ENCODE peak calls at places on chromosomes 5 and 9, in six cellular contexts. One of them, this sample, is unnamed.

GRCh38 chr5:79263-79662 is 12.7 kb upstream of the PLEKHG4B start:
- DNase-seq in IMR-90: no peak
- DNase-seq in mesenchymal stem cell: no peak
- DNase-seq in neuronal stem cell: no peak
- DNase-seq in H9: no peak
- DNase-seq in H1: no peak
- DNase-seq in this sample: no peak

GRCh38 chr5:36575367-36575781 is 31.0 kb upstream of the SLC1A3 start:
- DNase-seq in IMR-90: peak
- DNase-seq in mesenchymal stem cell: no peak
- DNase-seq in neuronal stem cell: no peak
- DNase-seq in H9: no peak
- DNase-seq in H1: no peak
- DNase-seq in this sample: no peak

GRCh38 chr5:180090769-180091546 is 19.4 kb upstream of the RNF130 start:
- DNase-seq in IMR-90: peak
- DNase-seq in mesenchymal stem cell: peak
- DNase-seq in neuronal stem cell: no peak
- DNase-seq in H9: peak
- DNase-seq in H1: peak
- DNase-seq in this sample: no peak

GRCh38 chr5:57172466-57172961 is 1.3 kb upstream of the GPBP1 start:
- DNase-seq in IMR-90: no peak
- DNase-seq in mesenchymal stem cell: peak
- DNase-seq in neuronal stem cell: no peak
- DNase-seq in H9: no peak
- DNase-seq in H1: no peak
- DNase-seq in this sample: no peak

GRCh38 chr9:108885643-108886348 is 23.7 kb downstream of the ACTL7A start:
- DNase-seq in IMR-90: peak
- DNase-seq in mesenchymal stem cell: peak
- DNase-seq in neuronal stem cell: no peak
- DNase-seq in H9: no peak
- DNase-seq in H1: no peak
- DNase-seq in this sample: no peak

GRCh38 chr9:87714819-87715218 is 11.1 kb upstream of the CTSL start:
- DNase-seq in IMR-90: peak
- DNase-seq in mesenchymal stem cell: peak
- DNase-seq in neuronal stem cell: no peak
- DNase-seq in H9: no peak
- DNase-seq in H1: no peak
- DNase-seq in this sample: peak

GRCh38 chr5:143796110-143796509 is 15.9 kb upstream of the HMHB1 start:
- DNase-seq in IMR-90: no peak
- DNase-seq in mesenchymal stem cell: no peak
- DNase-seq in neuronal stem cell: no peak
- DNase-seq in H9: no peak
- DNase-seq in H1: no peak
- DNase-seq in this sample: no peak

GRCh38 chr5:75051217-75051751 is 1.1 kb downstream of the GCNT4 start:
- DNase-seq in IMR-90: no peak
- DNase-seq in mesenchymal stem cell: no peak
- DNase-seq in neuronal stem cell: no peak
- DNase-seq in H9: peak
- DNase-seq in H1: no peak
- DNase-seq in this sample: no peak

GRCh38 chr5:84287964-84288363 is 96.7 kb downstream of the EDIL3 start:
- DNase-seq in IMR-90: peak
- DNase-seq in mesenchymal stem cell: peak
- DNase-seq in neuronal stem cell: no peak
- DNase-seq in H9: no peak
- DNase-seq in H1: no peak
- DNase-seq in this sample: peak

GRCh38 chr9:7790022-7790818 is 9.4 kb downstream of the DMAC1 start:
- DNase-seq in IMR-90: no peak
- DNase-seq in mesenchymal stem cell: no peak
- DNase-seq in neuronal stem cell: no peak
- DNase-seq in H9: no peak
- DNase-seq in H1: no peak
- DNase-seq in this sample: peak

GRCh38 chr5:14581891-14582796 is 552 bp downstream of the OTULINL start:
- DNase-seq in IMR-90: no peak
- DNase-seq in mesenchymal stem cell: peak
- DNase-seq in neuronal stem cell: no peak
- DNase-seq in H9: peak
- DNase-seq in H1: peak
- DNase-seq in this sample: no peak

GRCh38 chr9:25994605-25995004 is 316.4 kb upstream of the TUSC1 start:
- DNase-seq in IMR-90: no peak
- DNase-seq in mesenchymal stem cell: peak
- DNase-seq in neuronal stem cell: no peak
- DNase-seq in H9: no peak
- DNase-seq in H1: no peak
- DNase-seq in this sample: no peak

GRCh38 chr9:133114886-133115603 is 6.0 kb downstream of the RALGDS start:
- DNase-seq in IMR-90: no peak
- DNase-seq in mesenchymal stem cell: no peak
- DNase-seq in neuronal stem cell: no peak
- DNase-seq in H9: no peak
- DNase-seq in H1: no peak
- DNase-seq in this sample: no peak

GRCh38 chr9:92962303-92962649 is 15.0 kb downstream of the FGD3 start:
- DNase-seq in IMR-90: no peak
- DNase-seq in mesenchymal stem cell: no peak
- DNase-seq in neuronal stem cell: no peak
- DNase-seq in H9: no peak
- DNase-seq in H1: no peak
- DNase-seq in this sample: no peak

GRCh38 chr5:58258984-58259684 is 200.8 kb downstream of the PLK2 start:
- DNase-seq in IMR-90: no peak
- DNase-seq in mesenchymal stem cell: no peak
- DNase-seq in neuronal stem cell: no peak
- DNase-seq in H9: no peak
- DNase-seq in H1: no peak
- DNase-seq in this sample: no peak

GRCh38 chr5:139676951-139677367 is 28.8 kb downstream of the CXXC5 start:
- DNase-seq in IMR-90: no peak
- DNase-seq in mesenchymal stem cell: no peak
- DNase-seq in neuronal stem cell: no peak
- DNase-seq in H9: no peak
- DNase-seq in H1: no peak
- DNase-seq in this sample: no peak

GRCh38 chr9:84187090-84187489 is 153.5 kb downstream of the SLC28A3 start:
- DNase-seq in IMR-90: no peak
- DNase-seq in mesenchymal stem cell: no peak
- DNase-seq in neuronal stem cell: no peak
- DNase-seq in H9: no peak
- DNase-seq in H1: no peak
- DNase-seq in this sample: no peak

GRCh38 chr5:142984525-142984924 is 214.3 kb downstream of the ARHGAP26 start:
- DNase-seq in IMR-90: no peak
- DNase-seq in mesenchymal stem cell: peak
- DNase-seq in neuronal stem cell: no peak
- DNase-seq in H9: no peak
- DNase-seq in H1: no peak
- DNase-seq in this sample: no peak

GRCh38 chr5:10595305-10595677 is 31.4 kb downstream of the ANKRD33B start:
- DNase-seq in IMR-90: peak
- DNase-seq in mesenchymal stem cell: peak
- DNase-seq in neuronal stem cell: no peak
- DNase-seq in H9: no peak
- DNase-seq in H1: no peak
- DNase-seq in this sample: peak

GRCh38 chr5:167643616-167644015 is 647.8 kb upstream of the WWC1 start:
- DNase-seq in IMR-90: no peak
- DNase-seq in mesenchymal stem cell: no peak
- DNase-seq in neuronal stem cell: no peak
- DNase-seq in H9: no peak
- DNase-seq in H1: no peak
- DNase-seq in this sample: no peak

GRCh38 chr5:39648539-39649200 is 223.9 kb upstream of the DAB2 start:
- DNase-seq in IMR-90: no peak
- DNase-seq in mesenchymal stem cell: peak
- DNase-seq in neuronal stem cell: no peak
- DNase-seq in H9: peak
- DNase-seq in H1: no peak
- DNase-seq in this sample: peak

GRCh38 chr9:69044226-69045219 is 9.0 kb downstream of the FXN start:
- DNase-seq in IMR-90: peak
- DNase-seq in mesenchymal stem cell: peak
- DNase-seq in neuronal stem cell: no peak
- DNase-seq in H9: peak
- DNase-seq in H1: no peak
- DNase-seq in this sample: no peak

GRCh38 chr9:97487107-97487506 is 14.4 kb upstream of the TMOD1 start:
- DNase-seq in IMR-90: peak
- DNase-seq in mesenchymal stem cell: no peak
- DNase-seq in neuronal stem cell: no peak
- DNase-seq in H9: no peak
- DNase-seq in H1: no peak
- DNase-seq in this sample: peak

GRCh38 chr5:91293131-91293530 is 90.0 kb downstream of the ARRDC3 start:
- DNase-seq in IMR-90: peak
- DNase-seq in mesenchymal stem cell: peak
- DNase-seq in neuronal stem cell: peak
- DNase-seq in H9: peak
- DNase-seq in H1: no peak
- DNase-seq in this sample: peak

GRCh38 chr5:88688981-88689661 is 193.9 kb downstream of the MEF2C start:
- DNase-seq in IMR-90: no peak
- DNase-seq in mesenchymal stem cell: no peak
- DNase-seq in neuronal stem cell: no peak
- DNase-seq in H9: peak
- DNase-seq in H1: peak
- DNase-seq in this sample: no peak

GRCh38 chr5:15388856-15389255 is 111.1 kb upstream of the FBXL7 start:
- DNase-seq in IMR-90: no peak
- DNase-seq in mesenchymal stem cell: no peak
- DNase-seq in neuronal stem cell: no peak
- DNase-seq in H9: no peak
- DNase-seq in H1: no peak
- DNase-seq in this sample: no peak

GRCh38 chr9:121708768-121709488 is 57.5 kb downstream of the DAB2IP start:
- DNase-seq in IMR-90: no peak
- DNase-seq in mesenchymal stem cell: no peak
- DNase-seq in neuronal stem cell: no peak
- DNase-seq in H9: peak
- DNase-seq in H1: no peak
- DNase-seq in this sample: no peak
- H3K14ac ChIP-seq in IMR-90: no peak
- H3K14ac ChIP-seq in mesenchymal stem cell: no peak
- H3K14ac ChIP-seq in neuronal stem cell: no peak
- H3K14ac ChIP-seq in H9: no peak
- H3K14ac ChIP-seq in H1: no peak
- H3K14ac ChIP-seq in this sample: no peak

GRCh38 chr9:130972277-130972956 is 33.4 kb upstream of the FIBCD1 start:
- DNase-seq in IMR-90: no peak
- DNase-seq in mesenchymal stem cell: no peak
- DNase-seq in neuronal stem cell: no peak
- DNase-seq in H9: no peak
- DNase-seq in H1: no peak
- DNase-seq in this sample: no peak

GRCh38 chr9:130970855-130971254 is 31.8 kb upstream of the FIBCD1 start:
- DNase-seq in IMR-90: no peak
- DNase-seq in mesenchymal stem cell: no peak
- DNase-seq in neuronal stem cell: no peak
- DNase-seq in H9: no peak
- DNase-seq in H1: no peak
- DNase-seq in this sample: no peak

GRCh38 chr9:130970052-130970451 is 31.0 kb upstream of the FIBCD1 start:
- DNase-seq in IMR-90: no peak
- DNase-seq in mesenchymal stem cell: no peak
- DNase-seq in neuronal stem cell: no peak
- DNase-seq in H9: no peak
- DNase-seq in H1: no peak
- DNase-seq in this sample: no peak

GRCh38 chr9:130972957-130973685 is 34.1 kb upstream of the FIBCD1 start:
- DNase-seq in IMR-90: no peak
- DNase-seq in mesenchymal stem cell: no peak
- DNase-seq in neuronal stem cell: no peak
- DNase-seq in H9: peak
- DNase-seq in H1: no peak
- DNase-seq in this sample: no peak

DNA sequence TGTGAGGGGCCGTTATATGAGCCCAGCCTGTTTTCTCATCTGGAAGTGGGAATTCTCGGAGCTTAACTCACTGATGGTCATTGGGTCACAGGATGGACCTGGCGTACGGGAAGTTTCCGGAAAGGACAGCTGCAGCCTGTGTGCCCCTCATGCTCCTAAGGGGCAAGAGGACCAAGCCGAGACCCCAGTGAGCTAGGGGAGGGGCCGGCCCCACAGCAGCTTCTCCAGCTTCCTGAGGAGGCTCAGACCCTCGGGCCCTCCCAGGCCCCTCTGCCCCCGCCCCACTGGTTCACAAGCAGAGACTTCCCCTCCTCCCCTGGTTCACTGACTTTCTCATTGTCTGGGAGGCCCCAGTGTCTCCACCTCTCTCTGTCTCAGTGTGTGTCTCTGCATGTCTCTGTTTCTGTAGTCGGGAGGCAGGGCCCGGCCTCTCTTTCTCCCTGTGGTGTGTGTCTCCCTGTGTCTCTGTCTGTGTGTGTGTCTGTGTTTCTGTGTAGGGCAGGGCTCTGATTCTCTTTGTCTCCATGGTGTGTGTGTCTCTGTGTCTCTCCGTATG is 32.3 kb upstream of the FIBCD1 start:
- DNase-seq in IMR-90: no peak
- DNase-seq in mesenchymal stem cell: no peak
- DNase-seq in neuronal stem cell: no peak
- DNase-seq in H9: peak
- DNase-seq in H1: no peak
- DNase-seq in this sample: no peak
- H2AK5ac ChIP-seq in IMR-90: no peak
- H2AK5ac ChIP-seq in mesenchymal stem cell: no peak
- H2AK5ac ChIP-seq in neuronal stem cell: no peak
- H2AK5ac ChIP-seq in H9: no peak
- H2AK5ac ChIP-seq in H1: peak
- H2AK5ac ChIP-seq in this sample: no peak

GRCh38 chr5:159304961-159305595 is 25.2 kb downstream of the IL12B start:
- DNase-seq in IMR-90: peak
- DNase-seq in mesenchymal stem cell: no peak
- DNase-seq in neuronal stem cell: no peak
- DNase-seq in H9: no peak
- DNase-seq in H1: no peak
- DNase-seq in this sample: no peak
- H3K14ac ChIP-seq in IMR-90: no peak
- H3K14ac ChIP-seq in mesenchymal stem cell: no peak
- H3K14ac ChIP-seq in neuronal stem cell: no peak
- H3K14ac ChIP-seq in H9: no peak
- H3K14ac ChIP-seq in H1: no peak
- H3K14ac ChIP-seq in this sample: no peak

DNA sequence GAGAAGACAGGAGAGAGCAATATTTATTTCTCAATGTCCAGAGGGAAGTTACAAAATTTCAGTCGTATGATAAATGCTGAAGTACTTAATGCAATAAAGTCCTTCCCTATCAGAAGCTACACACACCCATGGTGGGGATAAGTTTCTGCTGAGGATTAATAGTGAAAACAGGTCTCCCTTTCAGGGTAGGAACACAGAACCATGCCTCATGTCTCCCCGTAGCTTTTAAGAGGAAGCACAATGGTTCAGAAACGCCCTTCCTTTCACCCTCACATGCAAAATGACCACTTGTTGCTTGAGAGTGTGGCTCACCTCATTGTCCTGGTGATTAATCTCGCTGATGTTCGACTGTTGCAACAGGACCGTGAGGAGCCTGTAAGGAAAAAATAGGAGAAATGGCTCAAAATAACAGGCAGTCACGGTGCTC is 73.6 kb downstream of the ANKRD55 start:
- DNase-seq in IMR-90: no peak
- DNase-seq in mesenchymal stem cell: peak
- DNase-seq in neuronal stem cell: no peak
- DNase-seq in H9: no peak
- DNase-seq in H1: no peak
- DNase-seq in this sample: peak
- H2AK5ac ChIP-seq in IMR-90: peak
- H2AK5ac ChIP-seq in mesenchymal stem cell: no peak
- H2AK5ac ChIP-seq in neuronal stem cell: no peak
- H2AK5ac ChIP-seq in H9: no peak
- H2AK5ac ChIP-seq in H1: no peak
- H2AK5ac ChIP-seq in this sample: no peak